ENCODE peak calls at places on chromosomes 4 and X, in nine cellular contexts. E, C, O, L, W, B, Q, U and T are unnamed samples.
A peak's percentile ranks its signal among the peaks of the same experiment; 100 is the strongest.

GRCh38 chrX:11465648-11466411 is 172.6 kb downstream of the AMELX start:
- DNase-seq in E (peak; percentile 5), C (no peak), O (no peak), L (no peak), W (no peak), B (no peak), Q (peak; percentile 37), U (no peak), T (no peak)

GRCh38 chr4:74751247-74751646 is 43.1 kb downstream of the BTC start:
- DNase-seq in E (no peak), C (no peak), O (no peak), L (no peak), W (no peak), B (no peak), Q (no peak), U (no peak), T (no peak)

GRCh38 chrX:41265615-41266014 is 68.3 kb upstream of the DDX3X start:
- DNase-seq in E (no peak), C (no peak), O (peak; percentile 61), L (no peak), W (no peak), B (no peak), Q (peak; percentile 73), U (no peak), T (no peak)

GRCh38 chr4:47746122-47746521 is 91.7 kb downstream of the CORIN start:
- DNase-seq in E (peak; percentile 10), C (no peak), O (no peak), L (no peak), W (no peak), B (no peak), Q (no peak), U (no peak), T (no peak)

GRCh38 chrX:40100537-40101429 is 3.0 kb upstream of the BCOR start:
- DNase-seq in E (no peak), C (no peak), O (no peak), L (no peak), W (no peak), B (peak; percentile 48), Q (no peak), U (no peak), T (no peak)

GRCh38 chr4:81473086-81473396 is 1.3 kb upstream of the RASGEF1B start:
- DNase-seq in E (no peak), C (no peak), O (no peak), L (no peak), W (no peak), B (no peak), Q (no peak), U (peak; percentile 24), T (no peak)

GRCh38 chr4:1592179-1593037 is 91.7 kb downstream of the FAM53A start:
- DNase-seq in E (no peak), C (no peak), O (peak; percentile 26), L (no peak), W (no peak), B (no peak), Q (no peak), U (no peak), T (no peak)

GRCh38 chr4:142585411-142585810 is 260.7 kb downstream of the INPP4B start:
- DNase-seq in E (peak; percentile 11), C (no peak), O (no peak), L (no peak), W (no peak), B (no peak), Q (peak; percentile 10), U (no peak), T (no peak)

GRCh38 chr4:154465085-154465484 is 26.5 kb downstream of the DCHS2 start:
- DNase-seq in E (peak; percentile 75), C (no peak), O (no peak), L (no peak), W (no peak), B (no peak), Q (peak; percentile 11), U (no peak), T (no peak)

GRCh38 chr4:9947168-9948062 is 73.9 kb downstream of the SLC2A9 start:
- DNase-seq in E (no peak), C (no peak), O (no peak), L (no peak), W (no peak), B (no peak), Q (no peak), U (no peak), T (no peak)

GRCh38 chr4:174375422-174375821 is 91.7 kb downstream of the CEP44 start:
- DNase-seq in E (no peak), C (peak; percentile 7), O (no peak), L (no peak), W (no peak), B (no peak), Q (no peak), U (no peak), T (no peak)

GRCh38 chr4:107197121-107197520 is 161.0 kb upstream of the DKK2 start:
- DNase-seq in E (no peak), C (no peak), O (no peak), L (no peak), W (no peak), B (no peak), Q (no peak), U (no peak), T (no peak)

GRCh38 chr4:83252782-83253405 is 31.7 kb downstream of the COQ2 start:
- DNase-seq in E (peak; percentile 43), C (peak; percentile 55), O (no peak), L (peak; percentile 76), W (peak; percentile 81), B (peak; percentile 78), Q (peak; percentile 41), U (peak; percentile 86), T (no peak)

GRCh38 chr4:92261256-92261655 is 42.5 kb upstream of the GRID2 start:
- DNase-seq in E (no peak), C (no peak), O (no peak), L (no peak), W (no peak), B (no peak), Q (no peak), U (no peak), T (no peak)

GRCh38 chr4:153223935-153224334 is 19.7 kb downstream of the TRIM2 start:
- DNase-seq in E (peak; percentile 62), C (no peak), O (no peak), L (no peak), W (peak; percentile 67), B (no peak), Q (peak; percentile 77), U (no peak), T (no peak)

GRCh38 chrX:112735147-112735546 is 55.4 kb upstream of the LHFPL1 start:
- DNase-seq in E (no peak), C (no peak), O (no peak), L (no peak), W (no peak), B (no peak), Q (no peak), U (no peak), T (no peak)

GRCh38 chr4:138330531-138330930 is 88.4 kb upstream of the SLC7A11 start:
- DNase-seq in E (no peak), C (no peak), O (no peak), L (no peak), W (no peak), B (no peak), Q (no peak), U (no peak), T (no peak)

GRCh38 chrX:69285881-69286545 is 120.8 kb upstream of the PJA1 start:
- DNase-seq in E (peak; percentile 9), C (no peak), O (peak; percentile 78), L (peak; percentile 55), W (no peak), B (no peak), Q (peak; percentile 3), U (peak; percentile 49), T (no peak)

DNA sequence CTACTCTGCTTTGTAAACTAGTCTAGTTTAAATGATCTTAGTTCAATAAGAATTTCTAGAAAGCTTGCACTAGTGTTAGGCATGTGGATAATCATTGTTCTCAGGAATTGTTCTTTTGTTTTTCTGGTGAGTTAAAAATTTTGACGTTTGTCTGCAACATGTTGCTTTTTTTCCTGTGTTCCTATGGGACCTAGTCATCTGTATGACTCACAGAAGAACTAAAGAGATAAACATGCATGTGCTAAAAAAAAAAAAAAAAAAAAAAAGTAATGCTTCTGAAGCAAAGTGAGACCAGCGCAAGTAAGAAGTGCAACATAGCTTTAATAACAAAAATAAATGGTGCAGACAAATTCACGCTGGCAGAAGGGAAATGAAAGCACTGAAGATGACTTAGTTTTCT is 471.2 kb downstream of the IQCM start:
- DNase-seq in E (peak; percentile 2), C (no peak), O (no peak), L (no peak), W (no peak), B (no peak), Q (peak; percentile 83), U (no peak), T (no peak)
- H3K4me1 ChIP-seq in E (peaks cover 6% of the 10 kb centered on the region), C (no peaks in the 10 kb centered on the region), O (no peaks in the 10 kb centered on the region), L (no peaks in the 10 kb centered on the region), W (no peaks in the 10 kb centered on the region), B (no peaks in the 10 kb centered on the region), Q (no peaks in the 10 kb centered on the region), U (no peaks in the 10 kb centered on the region), T (no peaks in the 10 kb centered on the region)

GRCh38 chr4:152187693-152188092 is 348.2 kb downstream of the FBXW7 start:
- DNase-seq in E (no peak), C (no peak), O (no peak), L (no peak), W (no peak), B (no peak), Q (peak; percentile 32), U (no peak), T (no peak)
- H3K27ac ChIP-seq in E (no peak overlapping the region), C (no peak overlapping the region), O (no peak overlapping the region), L (no peak overlapping the region), W (no peak overlapping the region), B (no peak overlapping the region), Q (no peak overlapping the region), U (no peak overlapping the region), T (no peak overlapping the region)

GRCh38 chrX:6005856-6006255 is 222.8 kb downstream of the NLGN4X start:
- DNase-seq in E (no peak), C (no peak), O (no peak), L (no peak), W (no peak), B (no peak), Q (no peak), U (no peak), T (no peak)

GRCh38 chrX:6004529-6004928 is 224.1 kb downstream of the NLGN4X start:
- DNase-seq in E (no peak), C (no peak), O (no peak), L (no peak), W (no peak), B (no peak), Q (no peak), U (no peak), T (no peak)

GRCh38 chrX:5998901-5999300 is 229.8 kb downstream of the NLGN4X start:
- DNase-seq in E (no peak), C (no peak), O (no peak), L (no peak), W (no peak), B (no peak), Q (no peak), U (no peak), T (no peak)

GRCh38 chrX:6002056-6002455 is 226.6 kb downstream of the NLGN4X start:
- DNase-seq in E (no peak), C (no peak), O (no peak), L (no peak), W (no peak), B (no peak), Q (no peak), U (no peak), T (no peak)
- TF ChIP-seq CTCF in E (peak; percentile 6), C (no peak), O (no peak), L (no peak), W (no peak), B (peak; percentile 26), Q (no peak), U (no peak), T (no peak)

GRCh38 chr4:184825394-184826314 is at the start of gene ACSL1:
- DNase-seq in E (peak; percentile 56), C (peak; percentile 39), O (peak; percentile 95), L (peak; percentile 88), W (peak; percentile 48), B (peak; percentile 71), Q (peak; percentile 63), U (peak; percentile 85), T (peak; percentile 66)
- H3K4me1 ChIP-seq in E (peaks cover 15% of the 10 kb centered on the region), C (peaks cover 44% of the 10 kb centered on the region), O (peaks cover 36% of the 10 kb centered on the region), L (no peaks in the 10 kb centered on the region), W (peaks cover 13% of the 10 kb centered on the region), B (peaks cover 3% of the 10 kb centered on the region), Q (peaks cover 4% of the 10 kb centered on the region), U (peaks cover 42% of the 10 kb centered on the region), T (no peaks in the 10 kb centered on the region)